ENCODE peak calls at places on chromosomes 13 and 19, in nine cellular contexts. One of them, this sample, is unnamed.
A peak's percentile ranks its signal among the peaks of the same experiment; 100 is the strongest.

GRCh38 chr19:55083004-55083850 is 7.6 kb downstream of the EPS8L1 start:
- DNase-seq in ovary: no peak
- DNase-seq in fibroblast of pulmonary artery: no peak
- DNase-seq in left ventricle myocardium inferior: no peak
- DNase-seq in mammary epithelial cell: no peak
- DNase-seq in IMR-90: no peak
- DNase-seq in breast epithelium: no peak
- DNase-seq in heart left ventricle: no peak
- DNase-seq in coronary artery: no peak
- DNase-seq in this sample: no peak

GRCh38 chr13:83752141-83752540 is 130.1 kb downstream of the SLITRK1 start:
- DNase-seq in IMR-90: peak; percentile 47
- DNase-seq in fibroblast of pulmonary artery: peak; percentile 67
- DNase-seq in coronary artery: no peak
- DNase-seq in left ventricle myocardium inferior: no peak
- DNase-seq in mammary epithelial cell: peak; percentile 25
- DNase-seq in ovary: no peak
- DNase-seq in breast epithelium: no peak
- DNase-seq in heart left ventricle: no peak
- DNase-seq in this sample: no peak

GRCh38 chr19:40610396-40611064 is 9.4 kb downstream of the LTBP4 start:
- DNase-seq in coronary artery: peak; percentile 90
- DNase-seq in ovary: peak; percentile 55
- DNase-seq in heart left ventricle: peak; percentile 69
- DNase-seq in left ventricle myocardium inferior: peak; percentile 74
- DNase-seq in breast epithelium: peak; percentile 70
- DNase-seq in IMR-90: no peak
- DNase-seq in fibroblast of pulmonary artery: no peak
- DNase-seq in mammary epithelial cell: peak; percentile 46
- DNase-seq in this sample: peak; percentile 75

GRCh38 chr13:22316494-22317025 is 645.7 kb downstream of the FGF9 start:
- DNase-seq in breast epithelium: no peak
- DNase-seq in heart left ventricle: no peak
- DNase-seq in left ventricle myocardium inferior: no peak
- DNase-seq in fibroblast of pulmonary artery: no peak
- DNase-seq in mammary epithelial cell: no peak
- DNase-seq in coronary artery: no peak
- DNase-seq in ovary: no peak
- DNase-seq in IMR-90: no peak
- DNase-seq in this sample: no peak

GRCh38 chr13:85690368-85690767 is 108.9 kb downstream of the SLITRK6 start:
- DNase-seq in heart left ventricle: no peak
- DNase-seq in coronary artery: no peak
- DNase-seq in IMR-90: no peak
- DNase-seq in fibroblast of pulmonary artery: no peak
- DNase-seq in mammary epithelial cell: no peak
- DNase-seq in ovary: no peak
- DNase-seq in breast epithelium: no peak
- DNase-seq in left ventricle myocardium inferior: no peak
- DNase-seq in this sample: no peak

GRCh38 chr19:55586976-55587668 is 6.5 kb upstream of the ZNF579 start:
- DNase-seq in fibroblast of pulmonary artery: peak; percentile 95
- DNase-seq in breast epithelium: peak; percentile 95
- DNase-seq in heart left ventricle: peak; percentile 94
- DNase-seq in ovary: peak; percentile 97
- DNase-seq in IMR-90: peak; percentile 86
- DNase-seq in coronary artery: peak; percentile 89
- DNase-seq in mammary epithelial cell: peak; percentile 95
- DNase-seq in left ventricle myocardium inferior: peak; percentile 95
- DNase-seq in this sample: peak; percentile 97

GRCh38 chr13:96984061-96984508 is 10.2 kb downstream of the OXGR1 start:
- DNase-seq in heart left ventricle: peak; percentile 15
- DNase-seq in fibroblast of pulmonary artery: peak; percentile 39
- DNase-seq in IMR-90: no peak
- DNase-seq in coronary artery: no peak
- DNase-seq in mammary epithelial cell: peak; percentile 64
- DNase-seq in breast epithelium: peak; percentile 57
- DNase-seq in left ventricle myocardium inferior: no peak
- DNase-seq in ovary: no peak
- DNase-seq in this sample: no peak

GRCh38 chr19:3679138-3679537 is 21.1 kb downstream of the PIP5K1C start:
- DNase-seq in IMR-90: no peak
- DNase-seq in left ventricle myocardium inferior: no peak
- DNase-seq in coronary artery: no peak
- DNase-seq in fibroblast of pulmonary artery: no peak
- DNase-seq in mammary epithelial cell: no peak
- DNase-seq in breast epithelium: no peak
- DNase-seq in heart left ventricle: no peak
- DNase-seq in ovary: no peak
- DNase-seq in this sample: no peak

GRCh38 chr19:45758921-45759320 is 10.1 kb downstream of the SIX5 start:
- DNase-seq in left ventricle myocardium inferior: no peak
- DNase-seq in coronary artery: no peak
- DNase-seq in IMR-90: no peak
- DNase-seq in breast epithelium: no peak
- DNase-seq in fibroblast of pulmonary artery: no peak
- DNase-seq in mammary epithelial cell: no peak
- DNase-seq in heart left ventricle: no peak
- DNase-seq in ovary: no peak
- DNase-seq in this sample: no peak

GRCh38 chr19:6362351-6362801 is 1.0 kb downstream of the CLPP start:
- DNase-seq in breast epithelium: no peak
- DNase-seq in fibroblast of pulmonary artery: no peak
- DNase-seq in IMR-90: no peak
- DNase-seq in left ventricle myocardium inferior: no peak
- DNase-seq in heart left ventricle: no peak
- DNase-seq in mammary epithelial cell: no peak
- DNase-seq in coronary artery: no peak
- DNase-seq in ovary: peak; percentile 26
- DNase-seq in this sample: no peak

DNA sequence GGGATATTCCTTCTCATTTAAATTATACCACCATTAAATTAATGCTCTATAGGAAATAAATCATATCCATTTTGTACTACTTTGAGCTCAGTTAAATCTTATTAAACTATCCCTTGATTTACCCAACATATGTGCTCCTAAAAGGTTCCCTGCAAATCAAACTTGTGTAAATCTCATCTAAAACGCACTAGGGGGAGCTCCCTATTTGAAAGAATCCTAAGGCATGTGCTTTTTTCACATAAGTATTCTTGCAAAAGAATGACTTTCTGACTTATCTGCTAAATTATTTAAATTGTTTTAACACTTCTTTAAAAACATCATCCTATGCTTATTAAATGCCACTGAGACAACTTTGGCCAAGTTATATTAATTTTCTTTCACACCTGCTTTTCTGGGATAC is 7.9 kb downstream of the INTS6 start:
- DNase-seq in fibroblast of pulmonary artery: peak; percentile 73
- DNase-seq in IMR-90: peak; percentile 68
- DNase-seq in heart left ventricle: no peak
- DNase-seq in breast epithelium: no peak
- DNase-seq in mammary epithelial cell: no peak
- DNase-seq in coronary artery: no peak
- DNase-seq in ovary: no peak
- DNase-seq in left ventricle myocardium inferior: no peak
- DNase-seq in this sample: no peak
- TF ChIP-seq CTCF in fibroblast of pulmonary artery: peak; percentile 36
- TF ChIP-seq CTCF in IMR-90: peak; percentile 55
- TF ChIP-seq CTCF in heart left ventricle: peak; percentile 39
- TF ChIP-seq CTCF in breast epithelium: no peak
- TF ChIP-seq CTCF in mammary epithelial cell: peak; percentile 39
- TF ChIP-seq CTCF in coronary artery: no peak
- TF ChIP-seq CTCF in ovary: no peak
- TF ChIP-seq CTCF in left ventricle myocardium inferior: peak; percentile 40
- TF ChIP-seq CTCF in this sample: peak; percentile 43

GRCh38 chr13:32039488-32040013 is 8.0 kb downstream of the FRY start:
- DNase-seq in left ventricle myocardium inferior: no peak
- DNase-seq in coronary artery: no peak
- DNase-seq in breast epithelium: no peak
- DNase-seq in heart left ventricle: no peak
- DNase-seq in mammary epithelial cell: no peak
- DNase-seq in ovary: no peak
- DNase-seq in IMR-90: peak; percentile 64
- DNase-seq in fibroblast of pulmonary artery: no peak
- DNase-seq in this sample: no peak
- TF ChIP-seq CTCF in left ventricle myocardium inferior: no peak
- TF ChIP-seq CTCF in coronary artery: no peak
- TF ChIP-seq CTCF in breast epithelium: no peak
- TF ChIP-seq CTCF in heart left ventricle: no peak
- TF ChIP-seq CTCF in mammary epithelial cell: no peak
- TF ChIP-seq CTCF in ovary: no peak
- TF ChIP-seq CTCF in IMR-90: no peak
- TF ChIP-seq CTCF in fibroblast of pulmonary artery: no peak
- TF ChIP-seq CTCF in this sample: no peak

GRCh38 chr19:43779820-43780219 is 953 bp downstream of the KCNN4 start:
- DNase-seq in mammary epithelial cell: peak; percentile 49
- DNase-seq in heart left ventricle: no peak
- DNase-seq in left ventricle myocardium inferior: no peak
- DNase-seq in breast epithelium: no peak
- DNase-seq in IMR-90: no peak
- DNase-seq in coronary artery: no peak
- DNase-seq in ovary: no peak
- DNase-seq in fibroblast of pulmonary artery: no peak
- DNase-seq in this sample: no peak
- TF ChIP-seq CTCF in mammary epithelial cell: peak; percentile 61
- TF ChIP-seq CTCF in heart left ventricle: no peak
- TF ChIP-seq CTCF in left ventricle myocardium inferior: no peak
- TF ChIP-seq CTCF in breast epithelium: no peak
- TF ChIP-seq CTCF in IMR-90: no peak
- TF ChIP-seq CTCF in coronary artery: no peak
- TF ChIP-seq CTCF in ovary: no peak
- TF ChIP-seq CTCF in fibroblast of pulmonary artery: no peak
- TF ChIP-seq CTCF in this sample: no peak

GRCh38 chr13:95800455-95800854 is 123.5 kb downstream of the DNAJC3 start:
- DNase-seq in fibroblast of pulmonary artery: no peak
- DNase-seq in heart left ventricle: no peak
- DNase-seq in breast epithelium: no peak
- DNase-seq in mammary epithelial cell: no peak
- DNase-seq in ovary: no peak
- DNase-seq in left ventricle myocardium inferior: no peak
- DNase-seq in coronary artery: no peak
- DNase-seq in IMR-90: peak; percentile 17
- DNase-seq in this sample: no peak
- TF ChIP-seq CTCF in fibroblast of pulmonary artery: no peak
- TF ChIP-seq CTCF in heart left ventricle: no peak
- TF ChIP-seq CTCF in breast epithelium: no peak
- TF ChIP-seq CTCF in mammary epithelial cell: no peak
- TF ChIP-seq CTCF in ovary: no peak
- TF ChIP-seq CTCF in left ventricle myocardium inferior: no peak
- TF ChIP-seq CTCF in coronary artery: no peak
- TF ChIP-seq CTCF in IMR-90: no peak
- TF ChIP-seq CTCF in this sample: no peak

GRCh38 chr19:7458675-7459074 is 30.2 kb downstream of the PEX11G start:
- DNase-seq in breast epithelium: no peak
- DNase-seq in mammary epithelial cell: no peak
- DNase-seq in left ventricle myocardium inferior: no peak
- DNase-seq in coronary artery: no peak
- DNase-seq in ovary: no peak
- DNase-seq in fibroblast of pulmonary artery: no peak
- DNase-seq in heart left ventricle: no peak
- DNase-seq in IMR-90: no peak
- DNase-seq in this sample: no peak

GRCh38 chr19:7463575-7463974 is 25.3 kb downstream of the PEX11G start:
- DNase-seq in heart left ventricle: no peak
- DNase-seq in IMR-90: no peak
- DNase-seq in left ventricle myocardium inferior: no peak
- DNase-seq in fibroblast of pulmonary artery: no peak
- DNase-seq in ovary: no peak
- DNase-seq in coronary artery: no peak
- DNase-seq in breast epithelium: no peak
- DNase-seq in mammary epithelial cell: no peak
- DNase-seq in this sample: no peak

GRCh38 chr19:7459773-7460172 is 29.1 kb downstream of the PEX11G start:
- DNase-seq in heart left ventricle: no peak
- DNase-seq in IMR-90: no peak
- DNase-seq in left ventricle myocardium inferior: no peak
- DNase-seq in fibroblast of pulmonary artery: no peak
- DNase-seq in ovary: no peak
- DNase-seq in coronary artery: no peak
- DNase-seq in breast epithelium: no peak
- DNase-seq in mammary epithelial cell: no peak
- DNase-seq in this sample: no peak

GRCh38 chr19:7460562-7460966 is 28.3 kb downstream of the PEX11G start:
- DNase-seq in coronary artery: no peak
- DNase-seq in ovary: no peak
- DNase-seq in left ventricle myocardium inferior: no peak
- DNase-seq in heart left ventricle: no peak
- DNase-seq in fibroblast of pulmonary artery: peak; percentile 30
- DNase-seq in mammary epithelial cell: no peak
- DNase-seq in IMR-90: peak; percentile 44
- DNase-seq in breast epithelium: no peak
- DNase-seq in this sample: no peak

DNA sequence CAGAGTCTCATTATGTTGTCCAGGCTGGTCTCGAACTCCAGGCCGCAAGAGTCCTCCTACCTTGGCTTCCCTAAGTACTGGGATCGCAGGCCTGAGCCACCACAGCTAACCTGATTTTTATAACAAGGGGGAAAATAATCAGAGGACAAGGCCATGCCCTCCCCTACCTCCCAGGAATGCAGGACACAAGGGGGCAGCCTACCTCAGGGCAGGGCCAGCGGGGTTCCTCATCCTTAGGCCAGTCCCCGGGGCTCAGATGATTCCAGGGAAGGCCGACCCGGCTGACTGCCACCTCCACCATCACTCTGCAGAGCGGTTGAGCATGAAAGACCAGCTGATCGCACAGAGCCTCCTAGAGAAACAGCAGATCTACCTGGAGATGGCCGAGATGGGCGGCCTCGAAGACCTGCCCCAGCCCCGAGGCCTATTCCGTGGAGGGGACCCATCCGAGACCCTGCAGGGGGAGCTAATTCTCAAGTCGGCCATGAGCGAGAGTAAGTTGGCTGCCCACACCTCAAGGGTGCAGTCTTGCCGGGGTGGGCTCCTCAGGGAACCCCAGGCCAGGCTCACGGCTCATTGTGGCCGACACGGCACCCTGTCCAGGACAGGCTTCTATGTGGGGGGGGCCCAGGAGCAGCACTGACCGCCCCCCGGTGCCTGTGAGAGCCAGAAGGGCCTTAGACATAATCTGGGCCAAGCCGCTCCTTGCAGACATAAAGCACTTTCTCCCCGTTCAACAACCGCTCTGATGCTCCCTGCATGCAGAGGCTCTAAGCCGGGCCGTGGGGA is 26.8 kb downstream of the PEX11G start:
- DNase-seq in ovary: no peak
- DNase-seq in heart left ventricle: no peak
- DNase-seq in mammary epithelial cell: no peak
- DNase-seq in left ventricle myocardium inferior: no peak
- DNase-seq in coronary artery: no peak
- DNase-seq in breast epithelium: no peak
- DNase-seq in IMR-90: no peak
- DNase-seq in fibroblast of pulmonary artery: no peak
- DNase-seq in this sample: no peak
- TF ChIP-seq CTCF in ovary: no peak
- TF ChIP-seq CTCF in heart left ventricle: no peak
- TF ChIP-seq CTCF in mammary epithelial cell: peak; percentile 27
- TF ChIP-seq CTCF in left ventricle myocardium inferior: no peak
- TF ChIP-seq CTCF in coronary artery: no peak
- TF ChIP-seq CTCF in breast epithelium: no peak
- TF ChIP-seq CTCF in IMR-90: no peak
- TF ChIP-seq CTCF in fibroblast of pulmonary artery: no peak
- TF ChIP-seq CTCF in this sample: no peak